ENCODE peak calls at places on chromosomes 12 and 14, in nine cellular contexts. Y is mesendoderm, S is IMR-90, L is spleen, Z is psoas muscle, H is A549, O is K562, Q is aorta, G is right cardiac atrium. P is an unnamed sample.

GRCh38 chr12:104865080-104865479 is 93.0 kb downstream of the SLC41A2 start:
- DNase-seq in Z (no peak), O (no peak), S (no peak), Q (no peak), L (no peak), G (no peak), H (no peak), Y (no peak), P (peak)

GRCh38 chr12:89259831-89260230 is 92.5 kb downstream of the DUSP6 start:
- DNase-seq in G (no peak), Z (no peak), H (no peak), L (no peak), O (no peak), Y (no peak), Q (no peak), S (peak), P (no peak)

GRCh38 chr12:92759634-92760268 is 57.0 kb downstream of the PLEKHG7 start:
- DNase-seq in Y (peak), Q (no peak), G (no peak), Z (no peak), O (peak), H (peak), L (no peak), S (peak), P (no peak)

GRCh38 chr12:111248981-111249380 is 119.9 kb downstream of the PHETA1 start:
- DNase-seq in L (no peak), O (no peak), Q (no peak), H (peak), S (no peak), Y (no peak), G (no peak), Z (no peak), P (no peak)

GRCh38 chr12:14416658-14417057 is 51.2 kb downstream of the ATF7IP start:
- DNase-seq in H (no peak), Q (no peak), Y (peak), Z (no peak), S (peak), O (no peak), L (no peak), G (no peak), P (peak)

GRCh38 chr12:101327054-101327453 is 47.1 kb downstream of the UTP20 start:
- DNase-seq in Y (no peak), S (no peak), L (no peak), H (no peak), O (no peak), Q (no peak), G (no peak), Z (no peak), P (no peak)

GRCh38 chr12:93167841-93168492 is 209.8 kb upstream of the NUDT4 start:
- DNase-seq in G (no peak), Y (peak), S (no peak), O (no peak), Z (no peak), L (no peak), H (no peak), Q (no peak), P (peak)

GRCh38 chr14:83885748-83886382 is 1644.1 kb upstream of the FLRT2 start:
- DNase-seq in Z (no peak), S (no peak), O (no peak), G (no peak), L (no peak), Q (no peak), H (no peak), Y (no peak), P (no peak)

GRCh38 chr12:96303656-96304055 is 96.6 kb downstream of the CDK17 start:
- DNase-seq in G (no peak), Y (no peak), L (no peak), Z (no peak), Q (no peak), S (no peak), H (no peak), O (no peak), P (no peak)

GRCh38 chr14:32594766-32595165 is 265.7 kb downstream of the AKAP6 start:
- DNase-seq in Z (no peak), Y (no peak), O (no peak), G (no peak), H (no peak), S (peak), Q (no peak), L (no peak), P (no peak)

GRCh38 chr14:104106471-104106991 is 21.0 kb downstream of the ASPG start:
- DNase-seq in Q (peak), L (peak), O (no peak), Y (no peak), G (peak), S (no peak), Z (peak), H (no peak), P (no peak)

GRCh38 chr14:75906228-75906627 is 75.6 kb downstream of the TGFB3 start:
- DNase-seq in L (no peak), O (no peak), S (no peak), Y (no peak), G (no peak), H (no peak), Z (no peak), Q (no peak), P (no peak)

GRCh38 chr14:24307575-24308341 is at the start of gene CIDEB:
- DNase-seq in O (peak), S (peak), Z (no peak), L (peak), Y (peak), Q (peak), H (peak), G (no peak), P (peak)

GRCh38 chr12:12432373-12432772 is 75.5 kb downstream of the BORCS5 start:
- DNase-seq in Y (no peak), L (no peak), O (no peak), H (no peak), Z (no peak), G (no peak), S (peak), Q (no peak), P (no peak)

GRCh38 chr12:49706351-49707126 is 666 bp downstream of the FMNL3 start:
- DNase-seq in G (peak), S (peak), Z (peak), Y (peak), L (no peak), O (peak), Q (peak), H (no peak), P (peak)

GRCh38 chr12:49702009-49702408 is 5.2 kb downstream of the FMNL3 start:
- DNase-seq in G (no peak), O (no peak), Z (no peak), H (no peak), Q (no peak), L (no peak), Y (no peak), S (no peak), P (peak)

GRCh38 chr12:49705479-49706267 is 1.5 kb downstream of the FMNL3 start:
- DNase-seq in Y (peak), O (no peak), S (peak), G (peak), Z (peak), L (peak), Q (peak), H (no peak), P (peak)

GRCh38 chr12:49703647-49704137 is 3.5 kb downstream of the FMNL3 start:
- DNase-seq in Z (no peak), H (no peak), S (peak), L (no peak), G (no peak), Y (no peak), O (no peak), Q (peak), P (peak)

DNA sequence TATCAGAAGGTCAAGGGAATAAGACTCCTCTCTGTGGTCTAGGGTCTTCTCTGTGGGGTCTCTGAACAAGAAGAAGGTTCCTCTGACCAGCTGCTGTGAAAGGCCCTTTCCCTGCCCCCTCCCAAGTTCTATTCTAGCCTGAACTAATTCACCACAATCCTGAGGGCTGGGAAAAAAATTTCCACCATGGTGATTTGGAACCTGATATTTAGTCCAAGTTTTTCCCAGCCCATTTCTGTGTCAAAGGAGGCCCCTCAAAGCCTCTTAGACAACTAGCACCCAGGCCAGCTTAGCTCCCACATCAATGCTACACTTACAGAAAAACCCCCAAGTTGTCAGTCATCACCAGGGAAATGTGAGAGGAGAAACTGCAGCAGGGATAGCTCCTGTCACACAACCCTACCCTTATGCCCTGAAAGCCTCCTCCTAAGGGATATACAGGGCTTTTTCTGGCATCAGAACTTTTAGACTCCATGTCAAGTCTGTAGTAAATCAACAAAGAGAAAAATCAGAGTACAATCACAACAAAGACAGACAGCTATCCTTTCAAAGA is 4.5 kb downstream of the FMNL3 start:
- DNase-seq in L (no peak), O (no peak), S (no peak), G (no peak), H (no peak), Q (no peak), Z (no peak), Y (no peak), P (no peak)
- H3K4me3 ChIP-seq in L (no peak), O (no peak), S (no peak), G (no peak), H (no peak), Q (no peak), Z (no peak), Y (no peak), P (no peak)

DNA sequence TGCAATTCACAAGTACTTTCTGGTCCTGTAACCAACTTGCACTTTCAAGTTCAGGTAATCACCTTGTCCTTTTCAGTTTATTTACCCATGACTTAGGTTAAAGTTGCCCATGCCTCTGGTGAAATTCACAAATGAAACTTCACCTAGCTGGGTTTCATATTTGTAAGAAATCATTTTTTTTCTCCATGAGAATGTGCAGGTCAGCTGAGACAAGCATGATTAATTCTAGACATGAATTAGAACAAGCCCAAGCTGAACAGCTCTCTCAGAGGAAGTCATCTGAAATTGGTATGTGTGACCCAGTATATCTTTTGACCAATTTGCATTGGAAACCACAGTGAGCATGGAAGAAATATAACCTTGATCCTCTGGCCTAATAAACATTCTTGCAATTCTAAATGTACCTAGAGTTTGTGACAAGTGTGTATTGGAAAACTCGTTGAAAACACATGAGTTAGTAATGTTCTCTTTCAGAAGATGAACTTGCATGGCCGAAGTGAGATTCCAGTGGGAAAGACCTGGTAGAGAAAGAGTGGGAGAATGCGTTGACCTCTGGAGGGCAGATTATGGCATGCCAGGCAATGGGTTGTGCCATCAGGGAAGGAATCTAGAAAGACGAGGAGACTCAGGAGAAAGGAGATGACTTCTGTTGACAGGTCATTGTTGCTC is 486.5 kb downstream of the ZFP36L1 start:
- DNase-seq in S (no peak), L (no peak), Z (no peak), H (no peak), Y (no peak), G (no peak), O (no peak), Q (no peak), P (peak)
- H3K27ac ChIP-seq in S (no peak), L (no peak), Z (no peak), H (no peak), Y (no peak), G (no peak), O (no peak), Q (peak), P (peak)

DNA sequence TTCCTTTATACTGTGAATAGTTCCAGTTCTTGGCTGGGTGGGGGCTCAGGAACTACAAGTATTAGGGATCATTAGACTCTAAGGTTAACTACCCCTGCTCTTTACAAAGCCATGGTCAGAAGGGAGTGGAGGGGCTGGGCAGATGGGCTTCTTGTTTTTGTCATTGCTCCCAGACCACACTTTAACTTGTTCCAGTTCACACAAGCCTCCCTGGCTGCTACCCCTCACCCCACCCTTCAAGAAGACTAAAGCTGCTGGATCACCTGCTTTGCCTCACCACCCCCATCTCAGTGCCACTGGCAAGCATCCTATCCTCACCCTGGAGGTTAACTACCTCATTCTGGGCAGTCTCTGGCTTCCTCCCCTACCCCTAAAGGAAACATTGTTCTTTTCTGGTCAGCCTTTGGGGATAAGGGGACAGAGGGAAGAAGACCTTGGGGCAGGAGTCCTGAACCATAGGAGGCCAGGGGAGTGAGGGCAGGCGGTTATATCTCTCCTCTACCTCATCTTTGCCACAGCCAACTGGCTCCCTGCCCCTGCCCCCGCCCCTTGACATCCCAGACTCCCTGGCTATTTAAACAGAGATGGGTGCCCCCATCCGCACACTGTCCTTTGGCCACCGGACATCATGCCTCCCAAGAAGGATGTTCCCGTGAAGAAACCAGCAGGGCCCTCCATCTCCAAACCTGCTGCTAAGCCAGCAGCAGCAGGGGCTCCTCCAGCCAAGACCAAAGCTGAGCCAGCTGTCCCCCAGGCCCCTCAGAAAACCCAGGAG is 1.1 kb downstream of the MYL6B start:
- DNase-seq in H (no peak), O (no peak), Q (no peak), G (no peak), S (no peak), Y (no peak), Z (no peak), L (no peak), P (peak)
- H3K4me3 ChIP-seq in H (peak), O (peak), Q (no peak), G (no peak), S (peak), Y (no peak), Z (peak), L (peak), P (peak)

DNA sequence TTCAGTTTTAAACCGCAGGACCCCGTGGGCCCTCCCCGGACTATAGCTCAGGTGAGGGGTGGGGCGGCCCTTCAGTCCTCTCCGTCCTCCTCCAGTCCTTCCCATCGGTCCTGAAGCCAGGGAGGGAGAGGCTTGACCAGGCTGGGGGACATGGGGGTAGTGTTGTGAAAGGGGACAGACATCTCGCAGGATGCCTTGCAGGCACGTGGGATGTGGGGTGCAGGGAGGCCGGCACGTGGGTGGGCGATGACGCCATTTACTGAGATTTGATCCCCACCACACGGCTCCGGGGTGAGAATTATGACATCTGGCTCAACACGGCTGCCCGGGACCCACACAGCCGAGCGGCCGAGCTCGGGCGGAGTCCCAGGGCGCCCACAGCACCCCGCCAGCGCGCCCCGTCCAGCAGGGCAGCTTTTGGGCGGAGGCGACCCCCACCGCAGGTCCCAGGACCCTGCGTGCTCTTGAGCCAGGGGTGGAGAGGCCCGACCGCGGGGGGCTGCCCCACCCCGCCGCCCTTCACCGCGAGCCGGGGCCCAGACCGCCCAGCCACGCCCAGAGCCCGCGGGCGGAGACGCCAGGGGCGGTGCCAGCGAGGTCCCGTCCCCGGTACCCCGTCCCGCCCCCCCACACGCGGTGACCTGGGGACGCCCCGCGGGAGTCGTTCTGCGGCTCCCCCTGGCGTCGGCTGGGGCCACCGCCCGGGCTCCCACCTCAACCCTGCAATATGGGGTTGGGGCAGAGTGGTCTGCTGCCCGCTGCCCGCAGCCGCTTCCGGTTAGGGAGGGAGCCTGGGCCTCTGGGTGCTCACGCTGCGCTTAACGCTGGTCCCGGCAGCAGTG is 3.3 kb upstream of the EXOC3L4 start:
- DNase-seq in H (peak), Z (peak), Y (no peak), L (peak), S (peak), O (peak), G (peak), Q (no peak), P (peak)
- H3K27ac ChIP-seq in H (peak), Z (no peak), Y (no peak), L (peak), S (no peak), O (peak), G (no peak), Q (no peak), P (no peak)

DNA sequence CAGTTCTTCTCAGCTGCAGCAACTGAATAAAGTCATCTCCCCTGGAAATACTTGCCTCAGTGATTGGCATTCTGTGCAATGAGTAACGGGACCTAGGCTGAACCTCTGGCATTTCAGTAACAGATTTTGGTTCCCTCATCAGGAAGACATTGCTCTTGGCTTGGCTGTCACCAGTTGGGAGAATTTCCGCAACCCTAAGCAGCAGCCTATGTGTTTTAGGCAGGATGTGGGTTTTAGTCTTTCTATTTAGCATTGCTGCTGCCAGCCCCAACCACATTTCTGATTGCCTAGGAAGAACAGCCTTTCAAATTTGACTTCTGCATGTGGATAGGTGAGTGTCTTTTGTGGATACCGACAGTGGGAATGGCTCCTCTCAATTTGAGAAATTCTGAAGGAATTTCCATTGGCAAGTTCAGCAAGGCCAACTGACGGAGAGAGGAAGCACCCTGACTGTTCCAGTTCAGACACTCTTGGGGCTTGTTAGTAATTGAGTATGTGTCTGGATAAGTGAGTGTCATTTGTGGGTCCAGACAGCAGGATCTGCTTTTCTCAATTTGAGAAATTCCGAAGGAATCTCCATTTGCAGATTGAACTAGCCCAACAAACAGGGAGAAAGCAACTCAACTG is 19.0 kb upstream of the CLEC2A start:
- DNase-seq in Q (no peak), G (no peak), L (no peak), O (no peak), Y (no peak), Z (no peak), H (no peak), S (no peak), P (no peak)
- H3K4me3 ChIP-seq in Q (no peak), G (no peak), L (no peak), O (no peak), Y (no peak), Z (no peak), H (no peak), S (no peak), P (no peak)

DNA sequence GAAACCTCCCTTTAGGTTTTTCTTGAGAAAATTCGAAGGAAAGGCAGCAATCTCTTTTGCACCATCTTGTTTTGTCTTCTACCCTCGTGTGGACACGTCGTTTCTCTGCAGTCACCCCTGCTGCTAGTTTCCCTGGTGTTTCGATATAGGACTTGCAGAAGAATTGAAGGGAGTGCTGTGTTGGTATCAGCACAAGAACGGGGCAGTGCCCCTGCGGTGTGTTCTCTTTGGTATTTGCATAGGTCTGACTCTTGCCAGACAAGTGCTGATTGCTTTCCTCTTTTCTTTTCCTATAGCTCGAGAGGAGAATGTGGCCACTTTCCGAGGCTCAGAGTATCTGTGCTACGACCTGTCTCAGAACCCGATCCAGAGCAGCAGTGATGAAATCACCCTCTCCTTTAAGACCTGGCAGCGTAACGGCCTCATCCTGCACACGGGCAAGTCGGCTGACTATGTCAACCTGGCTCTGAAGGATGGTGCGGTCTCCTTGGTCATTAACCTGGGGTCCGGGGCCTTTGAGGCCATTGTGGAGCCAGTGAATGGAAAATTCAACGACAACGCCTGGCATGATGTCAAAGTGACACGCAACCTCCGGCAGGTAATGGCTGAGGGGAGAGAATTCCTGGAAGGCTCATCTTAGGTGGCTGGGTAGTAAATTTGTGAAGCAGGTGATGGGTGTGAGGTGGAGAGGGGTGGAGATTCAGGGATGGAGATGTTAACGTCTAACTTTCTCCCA is 474.8 kb downstream of the NRXN3 start:
- DNase-seq in Z (no peak), Q (no peak), S (no peak), Y (peak), G (no peak), H (no peak), O (no peak), L (no peak), P (no peak)
- H3K27ac ChIP-seq in Z (no peak), Q (no peak), S (no peak), Y (no peak), G (no peak), H (no peak), O (no peak), L (no peak), P (no peak)

GRCh38 chr12:49187184-49187583 is 1.7 kb downstream of the TUBA1A start:
- DNase-seq in S (peak), O (no peak), Q (peak), G (peak), Y (no peak), Z (peak), H (no peak), L (no peak), P (no peak)
- H3K4me3 ChIP-seq in S (peak), O (no peak), Q (peak), G (peak), Y (no peak), Z (peak), H (peak), L (peak), P (peak)